ENCODE peak calls at places on chromosome 7, in nine cellular contexts. P, M, V, K, H, R, E, G and Z are unnamed samples.

GRCh38 chr7:137820677-137821420 is 25.9 kb downstream of the DGKI start:
- DNase-seq in P (peak; percentile 97), M (peak; percentile 89), V (peak; percentile 83), K (peak; percentile 93), H (no peak), R (peak; percentile 85), E (no peak), G (peak; percentile 61), Z (peak; percentile 76)

GRCh38 chr7:135392701-135393100 is 117.2 kb downstream of the CNOT4 start:
- DNase-seq in P (no peak), M (no peak), V (no peak), K (no peak), H (no peak), R (no peak), E (no peak), G (no peak), Z (no peak)

GRCh38 chr7:43791665-43792064 is 33.2 kb downstream of the BLVRA start:
- DNase-seq in P (no peak), M (no peak), V (no peak), K (no peak), H (no peak), R (no peak), E (no peak), G (no peak), Z (no peak)

GRCh38 chr7:21028186-21028989 is 241.7 kb upstream of the SP8 start:
- DNase-seq in P (peak; percentile 36), M (peak; percentile 93), V (peak; percentile 1), K (peak; percentile 89), H (peak; percentile 4), R (peak; percentile 8), E (no peak), G (peak; percentile 86), Z (no peak)

GRCh38 chr7:99109108-99110051 is 34.5 kb downstream of the SMURF1 start:
- DNase-seq in P (no peak), M (no peak), V (peak; percentile 53), K (no peak), H (peak; percentile 32), R (peak; percentile 49), E (no peak), G (peak; percentile 35), Z (peak; percentile 25)

GRCh38 chr7:31488562-31489203 is 25.2 kb upstream of the ITPRID1 start:
- DNase-seq in P (peak; percentile 80), M (no peak), V (peak; percentile 2), K (no peak), H (peak; percentile 67), R (peak; percentile 74), E (peak; percentile 4), G (peak; percentile 93), Z (peak; percentile 17)

GRCh38 chr7:149882264-149883048 is 8.7 kb downstream of the ATP6V0E2 start:
- DNase-seq in P (no peak), M (no peak), V (no peak), K (no peak), H (peak; percentile 27), R (peak; percentile 16), E (no peak), G (no peak), Z (peak; percentile 68)

GRCh38 chr7:91420606-91421390 is 156.6 kb downstream of the FZD1 start:
- DNase-seq in P (no peak), M (no peak), V (no peak), K (no peak), H (no peak), R (no peak), E (no peak), G (no peak), Z (no peak)

GRCh38 chr7:14902589-14902963 is at the start of gene DGKB:
- DNase-seq in P (peak; percentile 57), M (peak; percentile 83), V (peak; percentile 35), K (peak; percentile 79), H (no peak), R (peak; percentile 36), E (no peak), G (no peak), Z (peak; percentile 52)

GRCh38 chr7:108613147-108613948 is 43.7 kb downstream of the DNAJB9 start:
- DNase-seq in P (peak; percentile 55), M (peak; percentile 76), V (peak; percentile 65), K (peak; percentile 57), H (peak; percentile 41), R (peak; percentile 6), E (peak; percentile 25), G (peak; percentile 31), Z (peak; percentile 63)

GRCh38 chr7:57432583-57432982 is 17.4 kb upstream of the ZNF716 start:
- DNase-seq in P (no peak), M (no peak), V (no peak), K (no peak), H (no peak), R (no peak), E (no peak), G (no peak), Z (no peak)

GRCh38 chr7:112161253-112162160 is 44.7 kb downstream of the DOCK4 start:
- DNase-seq in P (no peak), M (no peak), V (peak; percentile 31), K (no peak), H (no peak), R (no peak), E (no peak), G (no peak), Z (no peak)

GRCh38 chr7:154423219-154423618 is 371.0 kb downstream of the DPP6 start:
- DNase-seq in P (no peak), M (no peak), V (no peak), K (peak; percentile 60), H (no peak), R (no peak), E (no peak), G (no peak), Z (peak; percentile 70)

GRCh38 chr7:56046728-56047445 is 4.4 kb downstream of the PSPH start:
- DNase-seq in P (no peak), M (no peak), V (peak; percentile 94), K (no peak), H (no peak), R (peak; percentile 95), E (no peak), G (peak; percentile 55), Z (no peak)